ENCODE peak calls at places on chromosomes 1 and 21, in seven cellular contexts. G is mammary epithelial cell, R is GM23248, O is A549, V is DND-41, U is IMR-90, C is OCI-LY7. P is an unnamed sample.

GRCh38 chr1:41314781-41315481 is 46.3 kb upstream of the FOXO6 start:
- DNase-seq in G (no peak), V (no peak), U (peak), R (peak), O (no peak), C (no peak), P (peak)

GRCh38 chr1:22709227-22709626 is 1.4 kb upstream of the EPHB2 start:
- DNase-seq in U (no peak), V (no peak), G (no peak), C (no peak), O (peak), R (peak), P (no peak)

GRCh38 chr1:152013664-152014237 is 20.1 kb upstream of the S100A10 start:
- DNase-seq in C (peak), G (no peak), O (peak), V (peak), R (peak), U (peak), P (peak)

GRCh38 chr1:75723989-75724471 is 479 bp upstream of the ACADM start:
- DNase-seq in R (peak), U (peak), C (peak), O (peak), V (peak), G (peak), P (peak)

GRCh38 chr1:155976062-155976912 is 2.1 kb downstream of the ARHGEF2 start:
- DNase-seq in U (peak), C (no peak), G (peak), R (peak), V (peak), O (peak), P (peak)

GRCh38 chr1:24325587-24326449 is 6.7 kb downstream of the GRHL3 start:
- DNase-seq in O (no peak), G (no peak), U (no peak), V (no peak), R (no peak), C (no peak), P (no peak)

GRCh38 chr1:218380125-218380977 is 35.2 kb downstream of the TGFB2 start:
- DNase-seq in C (no peak), R (peak), O (peak), G (peak), U (peak), V (no peak), P (peak)

GRCh38 chr1:178076607-178077006 is 17.3 kb upstream of the RASAL2 start:
- DNase-seq in U (no peak), C (no peak), R (no peak), V (no peak), O (no peak), G (no peak), P (no peak)

GRCh38 chr1:214520544-214521165 is 30.7 kb downstream of the PTPN14 start:
- DNase-seq in G (no peak), C (no peak), V (no peak), R (no peak), O (no peak), U (no peak), P (no peak)

GRCh38 chr1:26833432-26834405 is 7.2 kb downstream of the ZDHHC18 start:
- DNase-seq in G (no peak), V (peak), R (no peak), U (no peak), O (no peak), C (peak), P (no peak)

GRCh38 chr1:7474786-7475502 is 296.2 kb upstream of the VAMP3 start:
- DNase-seq in O (peak), U (no peak), C (no peak), G (no peak), V (no peak), R (no peak), P (no peak)

GRCh38 chr1:7187121-7187510 is 401.9 kb downstream of the CAMTA1 start:
- DNase-seq in O (no peak), G (no peak), C (no peak), R (peak), V (no peak), U (no peak), P (no peak)

GRCh38 chr1:85607126-85607912 is 26.8 kb downstream of the CCN1 start:
- DNase-seq in V (no peak), U (peak), C (no peak), O (peak), G (peak), R (peak), P (peak)

GRCh38 chr1:20009212-20009611 is 29.8 kb upstream of the PLA2G2A start:
- DNase-seq in R (no peak), O (no peak), C (no peak), V (no peak), U (no peak), G (no peak), P (no peak)

GRCh38 chr1:2189459-2190425 is 4.8 kb downstream of the FAAP20 start:
- DNase-seq in O (peak), G (peak), R (peak), V (no peak), U (peak), C (peak), P (peak)

GRCh38 chr21:42663860-42664535 is 10.6 kb downstream of the PDE9A start:
- DNase-seq in C (no peak), R (no peak), U (no peak), O (no peak), V (no peak), G (no peak), P (no peak)

GRCh38 chr1:39788758-39789570 is at the start of gene BMP8B:
- DNase-seq in C (peak), R (peak), V (no peak), O (peak), G (peak), U (no peak), P (peak)

GRCh38 chr1:86756062-86756406 is 51.7 kb downstream of the SH3GLB1 start:
- DNase-seq in O (no peak), G (no peak), R (no peak), U (no peak), C (no peak), V (no peak), P (no peak)

GRCh38 chr1:218336353-218336752 is 8.8 kb upstream of the TGFB2 start:
- DNase-seq in G (no peak), R (peak), C (no peak), O (peak), U (peak), V (no peak), P (no peak)

GRCh38 chr1:156805766-156806511 is 10.7 kb downstream of the SH2D2A start:
- DNase-seq in U (peak), C (no peak), R (peak), V (no peak), O (no peak), G (peak), P (peak)

GRCh38 chr1:229452956-229453801 is 19.3 kb upstream of the ACTA1 start:
- DNase-seq in V (no peak), C (peak), G (no peak), R (peak), U (peak), O (peak), P (peak)

GRCh38 chr1:171494086-171494485 is 8.8 kb downstream of the PRRC2C start:
- DNase-seq in G (no peak), O (no peak), C (no peak), V (no peak), U (no peak), R (no peak), P (no peak)

GRCh38 chr1:114219247-114219872 is 65.7 kb upstream of the SYT6 start:
- DNase-seq in U (peak), C (no peak), R (peak), O (peak), G (no peak), V (no peak), P (peak)

GRCh38 chr21:39051561-39051949 is 131.7 kb downstream of the PSMG1 start:
- DNase-seq in V (no peak), C (no peak), G (peak), U (peak), R (peak), O (peak), P (no peak)

GRCh38 chr1:13832536-13832935 is 132.5 kb downstream of the PRDM2 start:
- DNase-seq in R (no peak), V (no peak), C (no peak), G (peak), O (no peak), U (no peak), P (no peak)

GRCh38 chr1:165436994-165437393 is 7.9 kb downstream of the RXRG start:
- DNase-seq in V (no peak), O (no peak), R (no peak), G (no peak), U (no peak), C (no peak), P (no peak)

GRCh38 chr1:229640455-229640854 is 14.4 kb downstream of the URB2 start:
- DNase-seq in U (no peak), C (no peak), V (no peak), R (no peak), O (no peak), G (no peak), P (no peak)

GRCh38 chr21:32246571-32246970 is 32.3 kb downstream of the MIS18A start:
- DNase-seq in G (no peak), C (no peak), V (no peak), U (no peak), O (no peak), R (no peak), P (no peak)

GRCh38 chr21:18986197-18986596 is 582.6 kb upstream of the TMPRSS15 start:
- DNase-seq in U (no peak), O (no peak), V (no peak), R (no peak), G (no peak), C (no peak), P (no peak)

GRCh38 chr21:43211085-43212071 is 42.6 kb downstream of the CRYAA start:
- DNase-seq in G (no peak), R (peak), O (no peak), C (peak), V (no peak), U (no peak), P (peak)

GRCh38 chr1:21912038-21912758 is 24.9 kb downstream of the HSPG2 start:
- DNase-seq in O (no peak), V (no peak), G (no peak), C (no peak), U (no peak), R (no peak), P (no peak)

GRCh38 chr1:22808846-22809501 is 98.3 kb downstream of the EPHB2 start:
- DNase-seq in V (no peak), R (peak), G (no peak), C (no peak), O (no peak), U (peak), P (peak)

GRCh38 chr1:30852026-30852425 is 56.5 kb downstream of the SDC3 start:
- DNase-seq in V (no peak), O (peak), C (no peak), G (peak), R (peak), U (peak), P (peak)

GRCh38 chr1:203520315-203520714 is 26.4 kb downstream of the OPTC start:
- DNase-seq in G (no peak), C (no peak), U (peak), R (peak), O (peak), V (no peak), P (no peak)

GRCh38 chr1:245678866-245679411 is 524.2 kb downstream of the KIF26B start:
- DNase-seq in V (no peak), G (no peak), U (no peak), R (no peak), O (no peak), C (no peak), P (no peak)

DNA sequence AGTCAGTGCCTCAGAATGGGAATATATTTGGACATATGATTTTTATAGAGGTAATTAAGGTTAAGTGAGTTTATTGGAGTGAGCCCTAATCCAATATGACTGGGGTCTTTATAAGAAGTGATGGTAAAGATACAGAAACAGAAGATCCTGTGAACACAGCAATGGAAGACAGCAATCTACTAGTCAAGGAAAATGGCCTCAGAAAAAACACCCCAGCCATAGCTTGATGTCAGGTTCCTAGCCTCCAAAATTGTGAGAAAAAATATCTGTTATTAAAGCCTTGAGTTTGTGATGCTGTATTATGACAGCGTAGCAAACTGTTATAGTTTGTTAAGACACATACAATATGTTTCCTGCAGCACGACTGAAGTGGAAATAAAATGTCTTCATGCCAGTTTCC is 72.2 kb downstream of the JMJD4 start:
- DNase-seq in V (no peak), C (no peak), U (no peak), O (no peak), R (no peak), G (no peak), P (no peak)
- H3K27ac ChIP-seq in V (no peak), C (no peak), U (no peak), O (no peak), R (no peak), G (no peak), P (no peak)

DNA sequence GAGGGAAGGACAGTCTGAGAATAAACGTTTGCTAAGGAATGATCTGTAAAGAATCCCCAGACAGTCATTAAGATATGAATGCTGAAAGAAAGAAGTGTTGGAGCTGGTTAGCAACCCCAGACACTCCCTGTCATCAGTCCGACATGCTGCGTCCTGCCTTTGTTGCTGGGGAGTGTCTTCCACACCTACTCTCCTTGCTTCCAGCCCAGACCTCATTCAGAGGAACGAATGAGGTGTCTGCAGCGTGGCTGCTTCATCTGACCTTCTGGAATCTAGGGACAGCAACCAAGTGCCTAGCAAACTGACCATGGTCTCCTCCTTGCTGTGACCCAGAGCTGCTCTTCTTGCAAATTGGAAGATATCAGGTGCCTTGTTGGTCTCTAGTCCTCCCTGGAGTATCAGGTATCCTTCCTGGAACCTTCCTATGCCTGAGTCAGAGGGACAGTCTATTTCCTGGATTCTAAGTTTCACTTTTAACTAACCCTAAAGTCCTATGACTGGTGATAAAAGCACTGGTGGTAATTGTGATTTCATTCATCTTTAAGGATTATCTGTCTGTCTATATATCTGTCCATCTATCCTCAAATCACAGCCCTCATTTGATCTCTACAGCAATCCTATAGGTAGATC is 45.3 kb downstream of the NFASC start:
- DNase-seq in V (no peak), O (no peak), R (peak), C (no peak), G (peak), U (no peak), P (no peak)
- H3K4me2 ChIP-seq in V (no peak), O (peak), R (peak), C (no peak), G (peak), U (no peak), P (peak)

GRCh38 chr21:29297483-29298347 is 1.0 kb upstream of the BACH1 start:
- DNase-seq in O (no peak), C (no peak), R (no peak), V (no peak), G (no peak), U (no peak), P (no peak)
- H3K27ac ChIP-seq in O (peak), C (no peak), R (no peak), V (peak), G (no peak), U (peak), P (peak)

GRCh38 chr1:234861761-234862160 is 251.8 kb upstream of the IRF2BP2 start:
- DNase-seq in O (no peak), C (no peak), U (no peak), V (no peak), G (no peak), R (no peak), P (peak)
- H3K4me2 ChIP-seq in O (no peak), C (peak), U (no peak), V (no peak), G (no peak), R (no peak), P (peak)

P was measured in hepatocyte.